ENCODE peak calls at places on chromosomes 2 and 18, in seven cellular contexts. One of them, this sample, is unnamed. For H3K4me1, the result is how much of the 10 kb centered on the place peaks cover.

GRCh38 chr2:168189835-168190426 is 57.5 kb downstream of the STK39 start:
- DNase-seq in OCI-LY7: no peak
- DNase-seq in sigmoid colon: no peak
- DNase-seq in thyroid gland: no peak
- DNase-seq in A549: peak
- DNase-seq in body of pancreas: no peak
- DNase-seq in uterus: no peak
- DNase-seq in this sample: no peak

GRCh38 chr2:31428001-31428418 is 13.5 kb upstream of the XDH start:
- DNase-seq in OCI-LY7: peak
- DNase-seq in sigmoid colon: no peak
- DNase-seq in thyroid gland: no peak
- DNase-seq in A549: no peak
- DNase-seq in body of pancreas: no peak
- DNase-seq in uterus: no peak
- DNase-seq in this sample: no peak

GRCh38 chr2:176826356-176826755 is 386.2 kb upstream of the HNRNPA3 start:
- DNase-seq in OCI-LY7: no peak
- DNase-seq in sigmoid colon: no peak
- DNase-seq in thyroid gland: no peak
- DNase-seq in A549: no peak
- DNase-seq in body of pancreas: no peak
- DNase-seq in uterus: no peak
- DNase-seq in this sample: no peak

GRCh38 chr2:212364106-212364505 is 174.5 kb downstream of the ERBB4 start:
- DNase-seq in OCI-LY7: no peak
- DNase-seq in sigmoid colon: no peak
- DNase-seq in thyroid gland: no peak
- DNase-seq in A549: no peak
- DNase-seq in body of pancreas: no peak
- DNase-seq in uterus: no peak
- DNase-seq in this sample: no peak

GRCh38 chr2:135803276-135803675 is 33.7 kb downstream of the LCT start:
- DNase-seq in OCI-LY7: no peak
- DNase-seq in sigmoid colon: no peak
- DNase-seq in thyroid gland: no peak
- DNase-seq in A549: no peak
- DNase-seq in body of pancreas: no peak
- DNase-seq in uterus: no peak
- DNase-seq in this sample: no peak

GRCh38 chr2:58762176-58762781 is 521.2 kb upstream of the FANCL start:
- DNase-seq in OCI-LY7: peak
- DNase-seq in sigmoid colon: no peak
- DNase-seq in thyroid gland: peak
- DNase-seq in A549: peak
- DNase-seq in body of pancreas: peak
- DNase-seq in uterus: no peak
- DNase-seq in this sample: peak

GRCh38 chr2:70094171-70094977 is 7.1 kb downstream of the PCBP1 start:
- DNase-seq in OCI-LY7: peak
- DNase-seq in sigmoid colon: peak
- DNase-seq in thyroid gland: no peak
- DNase-seq in A549: no peak
- DNase-seq in body of pancreas: no peak
- DNase-seq in uterus: no peak
- DNase-seq in this sample: no peak

GRCh38 chr18:59516356-59517155 is 157.5 kb upstream of the LMAN1 start:
- DNase-seq in OCI-LY7: no peak
- DNase-seq in sigmoid colon: peak
- DNase-seq in thyroid gland: peak
- DNase-seq in A549: peak
- DNase-seq in body of pancreas: peak
- DNase-seq in uterus: peak
- DNase-seq in this sample: no peak

DNA sequence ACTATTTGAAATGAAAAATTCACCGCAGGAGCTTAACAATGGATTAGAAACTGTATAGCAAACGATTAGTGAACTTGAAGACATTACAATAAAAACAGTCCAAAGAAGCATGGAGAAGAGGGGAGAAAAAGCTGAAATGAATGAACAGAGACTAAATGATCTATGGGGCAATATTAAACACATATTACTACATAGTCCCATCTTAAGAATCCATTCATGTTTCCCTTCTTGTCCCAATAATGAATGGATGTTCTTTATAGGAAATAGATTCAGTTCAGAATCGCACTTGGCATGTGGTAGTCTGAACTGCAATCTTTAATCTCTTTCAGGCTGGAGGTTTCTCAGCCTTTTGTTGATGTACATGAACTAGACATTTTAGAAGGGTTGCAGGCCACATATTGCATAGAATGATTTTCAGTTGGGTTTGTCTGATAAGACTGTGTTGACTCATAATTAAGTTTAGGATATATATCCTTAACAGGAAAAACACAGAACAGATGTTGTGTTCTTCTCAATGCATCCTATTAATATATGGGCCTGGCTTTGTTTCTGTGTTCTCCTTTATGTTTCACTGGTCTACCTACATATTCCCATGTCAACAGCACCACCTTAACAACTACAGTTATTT is 27.9 kb downstream of the CCDC88A start:
- DNase-seq in OCI-LY7: no peak
- DNase-seq in sigmoid colon: no peak
- DNase-seq in thyroid gland: no peak
- DNase-seq in A549: no peak
- DNase-seq in body of pancreas: no peak
- DNase-seq in uterus: no peak
- DNase-seq in this sample: no peak
- H3K27ac ChIP-seq in OCI-LY7: no peak
- H3K27ac ChIP-seq in sigmoid colon: no peak
- H3K27ac ChIP-seq in thyroid gland: no peak
- H3K27ac ChIP-seq in A549: no peak
- H3K27ac ChIP-seq in body of pancreas: no peak
- H3K27ac ChIP-seq in uterus: no peak
- H3K27ac ChIP-seq in this sample: no peak

GRCh38 chr2:47118581-47118980 is 36.5 kb downstream of the STPG4 start:
- DNase-seq in OCI-LY7: no peak
- DNase-seq in sigmoid colon: no peak
- DNase-seq in thyroid gland: no peak
- DNase-seq in A549: no peak
- DNase-seq in body of pancreas: no peak
- DNase-seq in uterus: no peak
- DNase-seq in this sample: no peak
- H3K4me1 ChIP-seq in OCI-LY7: under half
- H3K4me1 ChIP-seq in sigmoid colon: under half
- H3K4me1 ChIP-seq in thyroid gland: under half
- H3K4me1 ChIP-seq in A549: under half
- H3K4me1 ChIP-seq in body of pancreas: under half
- H3K4me1 ChIP-seq in uterus: under half
- H3K4me1 ChIP-seq in this sample: under half

GRCh38 chr2:233856184-233856583 is 1.8 kb upstream of the HJURP start:
- DNase-seq in OCI-LY7: peak
- DNase-seq in sigmoid colon: no peak
- DNase-seq in thyroid gland: peak
- DNase-seq in A549: no peak
- DNase-seq in body of pancreas: no peak
- DNase-seq in uterus: no peak
- DNase-seq in this sample: no peak
- H3K27ac ChIP-seq in OCI-LY7: no peak
- H3K27ac ChIP-seq in sigmoid colon: no peak
- H3K27ac ChIP-seq in thyroid gland: no peak
- H3K27ac ChIP-seq in A549: peak
- H3K27ac ChIP-seq in body of pancreas: no peak
- H3K27ac ChIP-seq in uterus: no peak
- H3K27ac ChIP-seq in this sample: no peak

DNA sequence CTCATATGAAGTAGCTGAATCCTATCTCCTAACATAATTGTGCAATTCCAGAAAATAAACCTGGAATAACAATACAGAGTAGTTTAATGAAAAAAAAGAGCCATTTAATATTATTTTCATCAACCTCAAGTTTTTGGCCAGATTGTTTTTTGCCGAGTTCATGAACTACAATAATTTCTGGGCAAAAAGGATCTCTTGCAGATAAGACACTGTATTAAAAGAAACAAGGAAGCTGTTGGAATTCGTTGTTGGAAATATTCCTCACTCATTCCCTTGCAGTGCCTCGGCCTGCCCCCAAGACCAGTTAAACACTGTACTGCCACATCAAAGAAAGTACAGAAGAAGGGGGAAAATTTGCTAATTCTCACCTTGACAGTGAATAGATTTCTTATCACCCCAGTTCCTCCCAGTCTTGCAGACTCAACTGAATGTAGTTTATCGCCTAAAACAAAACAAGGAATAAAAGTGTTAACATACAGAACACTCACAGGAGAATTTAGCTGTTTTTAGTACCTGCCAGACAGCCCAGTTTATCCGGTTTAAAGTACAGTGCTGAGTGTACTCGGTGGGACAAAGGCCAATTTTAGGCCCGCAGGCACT is 1.3 kb downstream of the IDH1 start:
- DNase-seq in OCI-LY7: no peak
- DNase-seq in sigmoid colon: no peak
- DNase-seq in thyroid gland: no peak
- DNase-seq in A549: no peak
- DNase-seq in body of pancreas: no peak
- DNase-seq in uterus: no peak
- DNase-seq in this sample: no peak
- H3K4me1 ChIP-seq in OCI-LY7: under half
- H3K4me1 ChIP-seq in sigmoid colon: under half
- H3K4me1 ChIP-seq in thyroid gland: under half
- H3K4me1 ChIP-seq in A549: under half
- H3K4me1 ChIP-seq in body of pancreas: under half
- H3K4me1 ChIP-seq in uterus: under half
- H3K4me1 ChIP-seq in this sample: under half